ENCODE peak calls at places on chromosomes 3 and 15, in five cellular contexts. One of them, this sample, is unnamed.

GRCh38 chr3:129238945-129239705 is 10.3 kb upstream of the COPG1 start:
- DNase-seq in stimulated activated CD4-positive, alpha-beta T cell treated with anti-CD3 and anti-CD28 coated beads, Interleukin-4, amount 100 ng/mL, for 24 hours: no peak
- DNase-seq in stimulated activated CD8-positive, alpha-beta memory T cell treated with anti-CD3 and anti-CD28 coated beads, Interleukin-4, amount 100 ng/mL, for 1 hour: no peak
- DNase-seq in activated naive CD4-positive, alpha-beta T cell: no peak
- DNase-seq in ovary: no peak
- DNase-seq in this sample: no peak

GRCh38 chr3:180277036-180277435 is 240.3 kb upstream of the PEX5L start:
- DNase-seq in stimulated activated CD4-positive, alpha-beta T cell treated with anti-CD3 and anti-CD28 coated beads, Interleukin-4, amount 100 ng/mL, for 24 hours: no peak
- DNase-seq in stimulated activated CD8-positive, alpha-beta memory T cell treated with anti-CD3 and anti-CD28 coated beads, Interleukin-4, amount 100 ng/mL, for 1 hour: no peak
- DNase-seq in activated naive CD4-positive, alpha-beta T cell: no peak
- DNase-seq in ovary: no peak
- DNase-seq in this sample: no peak

GRCh38 chr3:187629711-187630110 is 40.5 kb downstream of the SST start:
- DNase-seq in stimulated activated CD4-positive, alpha-beta T cell treated with anti-CD3 and anti-CD28 coated beads, Interleukin-4, amount 100 ng/mL, for 24 hours: no peak
- DNase-seq in stimulated activated CD8-positive, alpha-beta memory T cell treated with anti-CD3 and anti-CD28 coated beads, Interleukin-4, amount 100 ng/mL, for 1 hour: no peak
- DNase-seq in activated naive CD4-positive, alpha-beta T cell: no peak
- DNase-seq in ovary: no peak
- DNase-seq in this sample: no peak

GRCh38 chr3:144182501-144182900 is 210.9 kb downstream of the DIPK2A start:
- DNase-seq in stimulated activated CD4-positive, alpha-beta T cell treated with anti-CD3 and anti-CD28 coated beads, Interleukin-4, amount 100 ng/mL, for 24 hours: no peak
- DNase-seq in stimulated activated CD8-positive, alpha-beta memory T cell treated with anti-CD3 and anti-CD28 coated beads, Interleukin-4, amount 100 ng/mL, for 1 hour: no peak
- DNase-seq in activated naive CD4-positive, alpha-beta T cell: no peak
- DNase-seq in ovary: no peak
- DNase-seq in this sample: no peak

GRCh38 chr3:52925405-52926313 is 28.3 kb upstream of the STIMATE start:
- DNase-seq in stimulated activated CD4-positive, alpha-beta T cell treated with anti-CD3 and anti-CD28 coated beads, Interleukin-4, amount 100 ng/mL, for 24 hours: no peak
- DNase-seq in stimulated activated CD8-positive, alpha-beta memory T cell treated with anti-CD3 and anti-CD28 coated beads, Interleukin-4, amount 100 ng/mL, for 1 hour: no peak
- DNase-seq in activated naive CD4-positive, alpha-beta T cell: no peak
- DNase-seq in ovary: no peak
- DNase-seq in this sample: no peak

GRCh38 chr15:72566973-72567372 is 87.5 kb upstream of the GOLGA6B start:
- DNase-seq in stimulated activated CD4-positive, alpha-beta T cell treated with anti-CD3 and anti-CD28 coated beads, Interleukin-4, amount 100 ng/mL, for 24 hours: no peak
- DNase-seq in stimulated activated CD8-positive, alpha-beta memory T cell treated with anti-CD3 and anti-CD28 coated beads, Interleukin-4, amount 100 ng/mL, for 1 hour: no peak
- DNase-seq in activated naive CD4-positive, alpha-beta T cell: no peak
- DNase-seq in ovary: no peak
- DNase-seq in this sample: no peak

GRCh38 chr3:122745365-122746021 is 48.1 kb downstream of the HSPBAP1 start:
- DNase-seq in stimulated activated CD4-positive, alpha-beta T cell treated with anti-CD3 and anti-CD28 coated beads, Interleukin-4, amount 100 ng/mL, for 24 hours: no peak
- DNase-seq in stimulated activated CD8-positive, alpha-beta memory T cell treated with anti-CD3 and anti-CD28 coated beads, Interleukin-4, amount 100 ng/mL, for 1 hour: no peak
- DNase-seq in activated naive CD4-positive, alpha-beta T cell: no peak
- DNase-seq in ovary: no peak
- DNase-seq in this sample: no peak

GRCh38 chr3:87867001-87867400 is 191.8 kb downstream of the CGGBP1 start:
- DNase-seq in stimulated activated CD4-positive, alpha-beta T cell treated with anti-CD3 and anti-CD28 coated beads, Interleukin-4, amount 100 ng/mL, for 24 hours: no peak
- DNase-seq in stimulated activated CD8-positive, alpha-beta memory T cell treated with anti-CD3 and anti-CD28 coated beads, Interleukin-4, amount 100 ng/mL, for 1 hour: no peak
- DNase-seq in activated naive CD4-positive, alpha-beta T cell: no peak
- DNase-seq in ovary: no peak
- DNase-seq in this sample: no peak

GRCh38 chr3:99562138-99562537 is 76.3 kb upstream of the COL8A1 start:
- DNase-seq in stimulated activated CD4-positive, alpha-beta T cell treated with anti-CD3 and anti-CD28 coated beads, Interleukin-4, amount 100 ng/mL, for 24 hours: no peak
- DNase-seq in stimulated activated CD8-positive, alpha-beta memory T cell treated with anti-CD3 and anti-CD28 coated beads, Interleukin-4, amount 100 ng/mL, for 1 hour: no peak
- DNase-seq in activated naive CD4-positive, alpha-beta T cell: no peak
- DNase-seq in ovary: no peak
- DNase-seq in this sample: no peak

GRCh38 chr3:97916576-97916975 is 55.7 kb downstream of the RIOX2 start:
- DNase-seq in stimulated activated CD4-positive, alpha-beta T cell treated with anti-CD3 and anti-CD28 coated beads, Interleukin-4, amount 100 ng/mL, for 24 hours: no peak
- DNase-seq in stimulated activated CD8-positive, alpha-beta memory T cell treated with anti-CD3 and anti-CD28 coated beads, Interleukin-4, amount 100 ng/mL, for 1 hour: no peak
- DNase-seq in activated naive CD4-positive, alpha-beta T cell: no peak
- DNase-seq in ovary: no peak
- DNase-seq in this sample: no peak

GRCh38 chr15:77030042-77030927 is 35.4 kb downstream of the PSTPIP1 start:
- DNase-seq in stimulated activated CD4-positive, alpha-beta T cell treated with anti-CD3 and anti-CD28 coated beads, Interleukin-4, amount 100 ng/mL, for 24 hours: peak
- DNase-seq in stimulated activated CD8-positive, alpha-beta memory T cell treated with anti-CD3 and anti-CD28 coated beads, Interleukin-4, amount 100 ng/mL, for 1 hour: no peak
- DNase-seq in activated naive CD4-positive, alpha-beta T cell: no peak
- DNase-seq in ovary: peak
- DNase-seq in this sample: no peak

GRCh38 chr3:157111578-157111977 is 48.4 kb downstream of the CCNL1 start:
- DNase-seq in stimulated activated CD4-positive, alpha-beta T cell treated with anti-CD3 and anti-CD28 coated beads, Interleukin-4, amount 100 ng/mL, for 24 hours: no peak
- DNase-seq in stimulated activated CD8-positive, alpha-beta memory T cell treated with anti-CD3 and anti-CD28 coated beads, Interleukin-4, amount 100 ng/mL, for 1 hour: no peak
- DNase-seq in activated naive CD4-positive, alpha-beta T cell: no peak
- DNase-seq in ovary: no peak
- DNase-seq in this sample: no peak

This sample was measured in cortex of kidney.